ENCODE peak calls at places on chromosomes 12 and 14, in six cellular contexts. One of them, this sample, is unnamed.

GRCh38 chr12:89708793-89709156 is at the start of gene ATP2B1:
- DNase-seq in fibroblast of mammary gland: peak
- DNase-seq in AG20443: peak
- DNase-seq in mucosa of descending colon: peak
- DNase-seq in foreskin keratinocyte: peak
- DNase-seq in frontal cortex: peak
- DNase-seq in this sample: peak

GRCh38 chr12:47814539-47815170 is 5.0 kb downstream of the HDAC7 start:
- DNase-seq in mucosa of descending colon: no peak
- DNase-seq in AG20443: no peak
- DNase-seq in frontal cortex: no peak
- DNase-seq in foreskin keratinocyte: no peak
- DNase-seq in fibroblast of mammary gland: no peak
- DNase-seq in this sample: no peak

GRCh38 chr12:130489293-130489692 is 151.6 kb downstream of the PIWIL1 start:
- DNase-seq in AG20443: no peak
- DNase-seq in mucosa of descending colon: no peak
- DNase-seq in fibroblast of mammary gland: no peak
- DNase-seq in frontal cortex: no peak
- DNase-seq in foreskin keratinocyte: no peak
- DNase-seq in this sample: no peak

GRCh38 chr12:78725951-78726550 is 138.5 kb upstream of the SYT1 start:
- DNase-seq in fibroblast of mammary gland: no peak
- DNase-seq in AG20443: no peak
- DNase-seq in foreskin keratinocyte: no peak
- DNase-seq in frontal cortex: no peak
- DNase-seq in mucosa of descending colon: peak
- DNase-seq in this sample: no peak

GRCh38 chr14:57533214-57533613 is 39.6 kb upstream of the CCDC198 start:
- DNase-seq in mucosa of descending colon: peak
- DNase-seq in fibroblast of mammary gland: peak
- DNase-seq in foreskin keratinocyte: peak
- DNase-seq in frontal cortex: no peak
- DNase-seq in AG20443: peak
- DNase-seq in this sample: no peak

GRCh38 chr14:23362200-23362599 is 2.8 kb downstream of the EFS start:
- DNase-seq in mucosa of descending colon: no peak
- DNase-seq in fibroblast of mammary gland: peak
- DNase-seq in foreskin keratinocyte: no peak
- DNase-seq in frontal cortex: no peak
- DNase-seq in AG20443: peak
- DNase-seq in this sample: no peak

GRCh38 chr14:105193916-105194782 is 13.0 kb upstream of the NUDT14 start:
- DNase-seq in fibroblast of mammary gland: no peak
- DNase-seq in frontal cortex: no peak
- DNase-seq in AG20443: no peak
- DNase-seq in mucosa of descending colon: no peak
- DNase-seq in foreskin keratinocyte: no peak
- DNase-seq in this sample: no peak

GRCh38 chr12:1309610-1310009 is 284.8 kb downstream of the FBXL14 start:
- DNase-seq in mucosa of descending colon: no peak
- DNase-seq in fibroblast of mammary gland: no peak
- DNase-seq in foreskin keratinocyte: no peak
- DNase-seq in frontal cortex: no peak
- DNase-seq in AG20443: no peak
- DNase-seq in this sample: no peak

GRCh38 chr12:14188761-14189160 is 176.7 kb upstream of the ATF7IP start:
- DNase-seq in foreskin keratinocyte: no peak
- DNase-seq in AG20443: no peak
- DNase-seq in frontal cortex: no peak
- DNase-seq in fibroblast of mammary gland: no peak
- DNase-seq in mucosa of descending colon: no peak
- DNase-seq in this sample: no peak

GRCh38 chr12:90515199-90516175 is 439.5 kb downstream of the CCER1 start:
- DNase-seq in AG20443: no peak
- DNase-seq in fibroblast of mammary gland: peak
- DNase-seq in foreskin keratinocyte: no peak
- DNase-seq in mucosa of descending colon: no peak
- DNase-seq in frontal cortex: no peak
- DNase-seq in this sample: no peak

GRCh38 chr12:124388679-124389536 is 94.0 kb downstream of the RFLNA start:
- DNase-seq in frontal cortex: peak
- DNase-seq in foreskin keratinocyte: peak
- DNase-seq in AG20443: peak
- DNase-seq in mucosa of descending colon: peak
- DNase-seq in fibroblast of mammary gland: peak
- DNase-seq in this sample: no peak

GRCh38 chr14:89349196-89350008 is 67.6 kb downstream of the FOXN3 start:
- DNase-seq in foreskin keratinocyte: no peak
- DNase-seq in fibroblast of mammary gland: no peak
- DNase-seq in mucosa of descending colon: peak
- DNase-seq in AG20443: no peak
- DNase-seq in frontal cortex: peak
- DNase-seq in this sample: no peak

GRCh38 chr14:26415618-26416123 is 182.2 kb downstream of the NOVA1 start:
- DNase-seq in fibroblast of mammary gland: peak
- DNase-seq in AG20443: no peak
- DNase-seq in mucosa of descending colon: peak
- DNase-seq in frontal cortex: no peak
- DNase-seq in foreskin keratinocyte: no peak
- DNase-seq in this sample: no peak

GRCh38 chr14:92644166-92644565 is 104.3 kb downstream of the LGMN start:
- DNase-seq in frontal cortex: no peak
- DNase-seq in foreskin keratinocyte: peak
- DNase-seq in AG20443: peak
- DNase-seq in fibroblast of mammary gland: peak
- DNase-seq in mucosa of descending colon: no peak
- DNase-seq in this sample: no peak

GRCh38 chr12:106369624-106370346 is 12.2 kb downstream of the POLR3B start:
- DNase-seq in mucosa of descending colon: no peak
- DNase-seq in AG20443: peak
- DNase-seq in foreskin keratinocyte: peak
- DNase-seq in frontal cortex: no peak
- DNase-seq in fibroblast of mammary gland: peak
- DNase-seq in this sample: no peak

GRCh38 chr14:51609987-51610283 is 41.8 kb upstream of the FRMD6 start:
- DNase-seq in foreskin keratinocyte: no peak
- DNase-seq in frontal cortex: no peak
- DNase-seq in AG20443: no peak
- DNase-seq in fibroblast of mammary gland: peak
- DNase-seq in mucosa of descending colon: no peak
- DNase-seq in this sample: no peak

GRCh38 chr12:1825382-1826102 is 5.2 kb downstream of the LRTM2 start:
- DNase-seq in frontal cortex: no peak
- DNase-seq in mucosa of descending colon: no peak
- DNase-seq in foreskin keratinocyte: no peak
- DNase-seq in fibroblast of mammary gland: no peak
- DNase-seq in AG20443: no peak
- DNase-seq in this sample: no peak

GRCh38 chr12:48917857-48918537 is 7.3 kb downstream of the FKBP11 start:
- DNase-seq in frontal cortex: no peak
- DNase-seq in fibroblast of mammary gland: no peak
- DNase-seq in AG20443: peak
- DNase-seq in mucosa of descending colon: peak
- DNase-seq in foreskin keratinocyte: no peak
- DNase-seq in this sample: no peak

GRCh38 chr12:87847147-87847546 is 182.1 kb downstream of the C12orf50 start:
- DNase-seq in mucosa of descending colon: no peak
- DNase-seq in AG20443: no peak
- DNase-seq in fibroblast of mammary gland: no peak
- DNase-seq in foreskin keratinocyte: no peak
- DNase-seq in frontal cortex: no peak
- DNase-seq in this sample: no peak

GRCh38 chr12:105878964-105879363 is 259.8 kb downstream of the NUAK1 start:
- DNase-seq in AG20443: no peak
- DNase-seq in foreskin keratinocyte: peak
- DNase-seq in fibroblast of mammary gland: no peak
- DNase-seq in frontal cortex: no peak
- DNase-seq in mucosa of descending colon: no peak
- DNase-seq in this sample: no peak

GRCh38 chr12:19517583-19517982 is 78.3 kb downstream of the AEBP2 start:
- DNase-seq in frontal cortex: no peak
- DNase-seq in AG20443: no peak
- DNase-seq in fibroblast of mammary gland: no peak
- DNase-seq in mucosa of descending colon: no peak
- DNase-seq in foreskin keratinocyte: no peak
- DNase-seq in this sample: no peak

GRCh38 chr12:53327435-53328042 is 6.1 kb upstream of the AAAS start:
- DNase-seq in AG20443: peak
- DNase-seq in foreskin keratinocyte: no peak
- DNase-seq in frontal cortex: no peak
- DNase-seq in fibroblast of mammary gland: peak
- DNase-seq in mucosa of descending colon: peak
- DNase-seq in this sample: no peak

GRCh38 chr12:121600702-121601336 is 20.0 kb upstream of the KDM2B start:
- DNase-seq in AG20443: no peak
- DNase-seq in frontal cortex: no peak
- DNase-seq in mucosa of descending colon: peak
- DNase-seq in fibroblast of mammary gland: no peak
- DNase-seq in foreskin keratinocyte: no peak
- DNase-seq in this sample: no peak

GRCh38 chr12:62683724-62684501 is 217.3 kb downstream of the MON2 start:
- DNase-seq in AG20443: peak
- DNase-seq in fibroblast of mammary gland: peak
- DNase-seq in foreskin keratinocyte: no peak
- DNase-seq in mucosa of descending colon: peak
- DNase-seq in frontal cortex: peak
- DNase-seq in this sample: no peak

GRCh38 chr12:122865268-122866231 is 30.3 kb downstream of the HIP1R start:
- DNase-seq in mucosa of descending colon: peak
- DNase-seq in frontal cortex: no peak
- DNase-seq in AG20443: no peak
- DNase-seq in fibroblast of mammary gland: no peak
- DNase-seq in foreskin keratinocyte: no peak
- DNase-seq in this sample: no peak

GRCh38 chr12:90945070-90945649 is 9.8 kb downstream of the CCER1 start:
- DNase-seq in foreskin keratinocyte: peak
- DNase-seq in AG20443: no peak
- DNase-seq in frontal cortex: no peak
- DNase-seq in fibroblast of mammary gland: peak
- DNase-seq in mucosa of descending colon: peak
- DNase-seq in this sample: no peak

GRCh38 chr12:130044991-130045621 is 117.2 kb upstream of the FZD10 start:
- DNase-seq in frontal cortex: no peak
- DNase-seq in fibroblast of mammary gland: no peak
- DNase-seq in foreskin keratinocyte: no peak
- DNase-seq in mucosa of descending colon: no peak
- DNase-seq in AG20443: no peak
- DNase-seq in this sample: no peak

GRCh38 chr14:51805541-51805940 is 54.9 kb upstream of the GNG2 start:
- DNase-seq in foreskin keratinocyte: no peak
- DNase-seq in AG20443: no peak
- DNase-seq in frontal cortex: no peak
- DNase-seq in fibroblast of mammary gland: no peak
- DNase-seq in mucosa of descending colon: no peak
- DNase-seq in this sample: no peak

GRCh38 chr12:26287666-26288408 is 92.5 kb downstream of the SSPN start:
- DNase-seq in mucosa of descending colon: no peak
- DNase-seq in foreskin keratinocyte: peak
- DNase-seq in AG20443: peak
- DNase-seq in frontal cortex: no peak
- DNase-seq in fibroblast of mammary gland: peak
- DNase-seq in this sample: no peak

GRCh38 chr12:90366286-90366685 is 588.7 kb downstream of the CCER1 start:
- DNase-seq in AG20443: peak
- DNase-seq in fibroblast of mammary gland: peak
- DNase-seq in foreskin keratinocyte: no peak
- DNase-seq in frontal cortex: no peak
- DNase-seq in mucosa of descending colon: no peak
- DNase-seq in this sample: no peak

GRCh38 chr14:72594099-72594901 is 299.6 kb downstream of the DPF3 start:
- DNase-seq in mucosa of descending colon: peak
- DNase-seq in foreskin keratinocyte: no peak
- DNase-seq in AG20443: no peak
- DNase-seq in fibroblast of mammary gland: no peak
- DNase-seq in frontal cortex: no peak
- DNase-seq in this sample: peak

GRCh38 chr14:50774542-50775267 is 56.3 kb downstream of the NIN start:
- DNase-seq in mucosa of descending colon: no peak
- DNase-seq in AG20443: no peak
- DNase-seq in frontal cortex: no peak
- DNase-seq in foreskin keratinocyte: no peak
- DNase-seq in fibroblast of mammary gland: peak
- DNase-seq in this sample: no peak

GRCh38 chr14:105420976-105421674 is 1.5 kb downstream of the MTA1 start:
- DNase-seq in fibroblast of mammary gland: no peak
- DNase-seq in mucosa of descending colon: no peak
- DNase-seq in frontal cortex: peak
- DNase-seq in foreskin keratinocyte: no peak
- DNase-seq in AG20443: no peak
- DNase-seq in this sample: no peak

This sample was measured in NK-92 treated with Interleukin-12 subunit alpha and Interleukin-12 subunit beta, amount 100 ng/mL, for 24 hours.